ENCODE peak calls at places on chromosomes 11 and 22, in five cellular contexts. G, H, A, L and S are unnamed samples.

GRCh38 chr11:109853156-109853776 is 239.9 kb upstream of the ZC3H12C start:
- DNase-seq in G (no peak), H (peak; percentile 91), L (no peak), A (no peak), S (no peak)

GRCh38 chr11:65310756-65311155 is 3.9 kb upstream of the CDC42EP2 start:
- DNase-seq in A (no peak), G (no peak), H (peak; percentile 74), L (no peak), S (no peak)

GRCh38 chr11:115679945-115680344 is 175.7 kb upstream of the CADM1 start:
- DNase-seq in G (no peak), A (no peak), H (no peak), L (no peak), S (no peak)

GRCh38 chr11:44851496-44851895 is 99.2 kb downstream of the TP53I11 start:
- DNase-seq in G (no peak), H (no peak), L (no peak), A (no peak), S (no peak)

GRCh38 chr11:34251640-34251980 is 106.2 kb downstream of the ABTB2 start:
- DNase-seq in H (no peak), G (no peak), A (no peak), L (no peak), S (no peak)

GRCh38 chr11:65315204-65315865 is 669 bp downstream of the CDC42EP2 start:
- DNase-seq in L (peak; percentile 59), H (peak; percentile 78), G (peak; percentile 92), A (peak; percentile 93), S (peak; percentile 95)

GRCh38 chr11:106400949-106401545 is 323.6 kb downstream of the AASDHPPT start:
- DNase-seq in L (no peak), G (no peak), H (peak; percentile 63), A (no peak), S (no peak)

GRCh38 chr22:28989035-28989464 is 72.6 kb downstream of the C22orf31 start:
- DNase-seq in G (no peak), L (no peak), H (no peak), A (peak; percentile 78), S (no peak)

GRCh38 chr22:30015846-30016245 is 64.4 kb upstream of the HORMAD2 start:
- DNase-seq in G (no peak), A (no peak), L (no peak), H (peak; percentile 53), S (no peak)

GRCh38 chr11:63686912-63687311 is 5.6 kb downstream of the RTN3 start:
- DNase-seq in G (no peak), L (no peak), A (no peak), H (peak; percentile 23), S (no peak)

GRCh38 chr11:32115406-32115805 is 24.5 kb downstream of the RCN1 start:
- DNase-seq in H (no peak), G (no peak), L (no peak), A (no peak), S (no peak)

GRCh38 chr11:112734207-112734606 is 227.0 kb upstream of the NCAM1 start:
- DNase-seq in H (peak; percentile 11), L (no peak), G (no peak), A (peak; percentile 63), S (peak; percentile 68)

GRCh38 chr11:34792143-34792542 is 124.0 kb downstream of the APIP start:
- DNase-seq in H (no peak), A (peak; percentile 37), G (no peak), L (no peak), S (no peak)

GRCh38 chr11:94563176-94563847 is 3.9 kb upstream of the PIWIL4 start:
- DNase-seq in H (peak; percentile 55), L (no peak), A (no peak), G (no peak), S (no peak)
- TF ChIP-seq CTCF in H (peak; percentile 36), L (peak; percentile 45), A (no peak), G (no peak), S (peak; percentile 55)

DNA sequence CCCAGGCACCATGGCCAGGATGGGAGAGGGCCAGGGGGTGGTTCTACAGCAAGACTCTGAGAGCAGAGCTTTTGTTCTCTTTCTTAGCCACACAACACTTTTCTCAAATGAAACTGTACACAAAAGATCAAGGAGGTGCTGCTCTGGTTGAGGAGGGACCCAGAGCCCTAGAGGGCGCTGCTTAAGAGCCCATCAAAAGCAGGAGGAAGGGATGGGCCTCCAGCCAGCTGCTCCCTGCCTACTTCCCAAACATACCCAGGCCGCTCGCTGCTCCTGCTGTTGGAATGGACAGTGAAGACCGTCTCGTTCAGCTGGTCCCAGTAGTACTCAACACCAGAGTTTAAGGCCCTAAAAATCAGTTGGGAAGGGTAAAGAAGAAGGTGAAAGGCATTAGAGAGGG is 18.4 kb upstream of the CHRM4 start:
- DNase-seq in H (peak; percentile 46), A (peak; percentile 78), L (no peak), G (no peak), S (no peak)
- TF ChIP-seq CTCF in H (no peak), A (peak; percentile 74), L (no peak), G (no peak), S (no peak)

GRCh38 chr11:92865352-92865751 is 104.1 kb upstream of the MTNR1B start:
- DNase-seq in H (peak; percentile 38), G (no peak), A (no peak), L (peak; percentile 48), S (no peak)
- TF ChIP-seq CTCF in H (no peak), G (no peak), A (no peak), L (no peak), S (no peak)

GRCh38 chr11:68353669-68354068 is 41.3 kb downstream of the LRP5 start:
- DNase-seq in A (no peak), G (no peak), L (no peak), H (no peak), S (no peak)

GRCh38 chr11:68350759-68351449 is 38.5 kb downstream of the LRP5 start:
- DNase-seq in G (no peak), H (no peak), L (no peak), A (no peak), S (no peak)

GRCh38 chr11:68352591-68352990 is 40.2 kb downstream of the LRP5 start:
- DNase-seq in G (no peak), L (no peak), A (no peak), H (no peak), S (no peak)

GRCh38 chr11:68353118-68353517 is 40.7 kb downstream of the LRP5 start:
- DNase-seq in H (no peak), A (no peak), G (no peak), L (no peak), S (no peak)

GRCh38 chr11:68351450-68352275 is 39.3 kb downstream of the LRP5 start:
- DNase-seq in G (no peak), L (no peak), A (no peak), H (no peak), S (no peak)
- TF ChIP-seq CTCF in G (no peak), L (peak; percentile 17), A (no peak), H (no peak), S (no peak)

GRCh38 chr11:132099692-132100091 is 729.3 kb downstream of the NTM start:
- DNase-seq in H (no peak), G (no peak), L (no peak), A (peak; percentile 59), S (no peak)
- TF ChIP-seq CTCF in H (no peak), G (no peak), L (peak; percentile 19), A (peak; percentile 84), S (peak; percentile 39)

GRCh38 chr22:45208993-45209838 is 31.5 kb downstream of the KIAA0930 start:
- DNase-seq in G (peak; percentile 54), A (peak; percentile 66), H (peak; percentile 79), L (peak; percentile 61), S (peak; percentile 85)
- TF ChIP-seq CTCF in G (peak; percentile 40), A (peak; percentile 92), H (peak; percentile 59), L (peak; percentile 45), S (peak; percentile 73)

GRCh38 chr11:27471067-27471587 is 1.5 kb downstream of the LGR4 start:
- DNase-seq in L (no peak), H (no peak), A (no peak), G (peak; percentile 50), S (no peak)

GRCh38 chr11:27470166-27470565 is 2.4 kb downstream of the LGR4 start:
- DNase-seq in A (no peak), L (no peak), H (no peak), G (no peak), S (no peak)

GRCh38 chr11:27473017-27473406 is 422 bp upstream of the LGR4 start:
- DNase-seq in A (no peak), G (no peak), H (no peak), L (no peak), S (no peak)

GRCh38 chr11:27472398-27473016 is at the start of gene LGR4:
- DNase-seq in A (peak; percentile 99), H (peak; percentile 90), G (peak; percentile 93), L (peak; percentile 97), S (peak; percentile 94)

DNA sequence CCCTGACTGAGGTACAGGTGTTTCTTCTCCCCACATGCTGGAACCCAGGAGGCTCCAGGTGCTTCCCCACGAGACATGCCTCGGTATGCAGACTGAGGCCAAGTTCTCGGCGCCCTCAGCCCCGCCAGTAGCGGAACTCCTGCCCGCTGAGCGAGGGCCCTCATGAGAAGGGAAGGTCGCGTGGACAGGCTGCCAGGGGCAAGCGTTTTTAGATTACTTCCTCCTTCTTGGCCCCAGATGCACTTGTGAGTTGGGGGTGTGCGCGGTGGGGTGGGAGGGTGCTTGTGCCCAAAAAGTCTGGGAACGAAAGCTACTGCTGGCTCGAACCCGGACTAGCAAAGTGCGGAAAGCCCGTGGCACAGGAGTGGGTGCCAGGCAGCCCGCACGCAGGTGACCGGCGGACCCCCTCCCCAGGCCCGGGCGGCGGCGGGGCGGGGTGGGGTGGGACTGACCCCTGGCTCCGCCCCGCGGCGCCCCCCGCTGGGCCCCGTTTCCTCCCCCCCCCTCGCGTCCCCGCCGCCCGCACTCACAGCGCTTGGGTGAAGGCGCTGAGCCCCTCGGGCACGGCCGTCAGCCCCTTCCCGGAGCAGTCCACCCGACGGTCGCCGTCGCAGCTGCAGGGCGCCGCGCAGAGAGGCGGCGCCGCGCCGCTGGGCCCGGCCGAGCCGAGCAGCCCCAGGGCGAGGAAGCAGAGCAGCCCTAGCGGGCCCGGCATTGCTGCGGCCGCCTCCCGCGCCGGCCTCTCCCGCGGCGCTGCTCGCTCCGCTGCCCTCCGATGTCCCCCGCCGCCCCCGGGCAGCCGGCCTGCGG is 797 bp downstream of the LGR4 start:
- DNase-seq in A (peak; percentile 61), G (peak; percentile 66), H (no peak), L (peak; percentile 45), S (no peak)
- TF ChIP-seq CTCF in A (no peak), G (no peak), H (no peak), L (no peak), S (no peak)